ENCODE peak calls at places on chromosomes 4 and X, in six cellular contexts. T, W, I, X, C and F are unnamed samples.

GRCh38 chr4:102094474-102094873 is 250.8 kb downstream of the SLC39A8 start:
- DNase-seq in T (no peak), I (no peak), X (no peak), C (no peak), W (no peak), F (no peak)

GRCh38 chr4:54513231-54513630 is 144.5 kb upstream of the KIT start:
- DNase-seq in W (peak), T (peak), X (no peak), I (no peak), C (peak), F (no peak)

GRCh38 chrX:68829594-68830485 is 1.0 kb downstream of the EFNB1 start:
- DNase-seq in I (no peak), C (no peak), X (peak), W (peak), T (no peak), F (peak)

GRCh38 chrX:10016516-10017132 is 49.5 kb downstream of the CLDN34 start:
- DNase-seq in T (no peak), X (no peak), C (no peak), W (no peak), I (no peak), F (peak)

GRCh38 chrX:3250946-3251345 is 95.5 kb downstream of the MXRA5 start:
- DNase-seq in T (no peak), I (no peak), X (no peak), W (no peak), C (no peak), F (no peak)

GRCh38 chrX:154123241-154124219 is 20.5 kb upstream of the OPN1LW start:
- DNase-seq in X (no peak), W (no peak), C (no peak), I (peak), T (no peak), F (peak)

GRCh38 chr4:163590609-163591264 is 96.2 kb downstream of the TMA16 start:
- DNase-seq in W (peak), I (no peak), X (no peak), C (no peak), T (no peak), F (no peak)

GRCh38 chr4:40874331-40874730 is 124.6 kb downstream of the NSUN7 start:
- DNase-seq in I (no peak), W (no peak), X (no peak), T (no peak), C (no peak), F (no peak)

GRCh38 chr4:16437836-16438235 is 211.6 kb upstream of the TAPT1 start:
- DNase-seq in W (peak), I (no peak), X (no peak), T (no peak), C (no peak), F (no peak)

GRCh38 chr4:140092094-140092820 is 61.7 kb downstream of the MAML3 start:
- DNase-seq in X (peak), C (no peak), T (no peak), I (peak), W (no peak), F (peak)

GRCh38 chrX:132030264-132030663 is 7.2 kb downstream of the STK26 start:
- DNase-seq in I (no peak), C (no peak), T (no peak), W (no peak), X (no peak), F (no peak)

GRCh38 chr4:184306470-184306869 is 88.8 kb upstream of the ENPP6 start:
- DNase-seq in X (no peak), W (no peak), T (no peak), I (no peak), C (no peak), F (no peak)

GRCh38 chrX:150155396-150156048 is 207.6 kb upstream of the MAMLD1 start:
- DNase-seq in X (no peak), I (no peak), C (peak), W (peak), T (peak), F (no peak)

GRCh38 chr4:89879201-89879600 is 15.5 kb upstream of the MMRN1 start:
- DNase-seq in T (no peak), I (no peak), W (no peak), X (no peak), C (no peak), F (no peak)

GRCh38 chrX:138849521-138849920 is 138.0 kb upstream of the FGF13 start:
- DNase-seq in W (no peak), X (no peak), I (no peak), C (no peak), T (no peak), F (no peak)

GRCh38 chrX:33339219-33339618 is 127.9 kb upstream of the DMD start:
- DNase-seq in X (peak), C (no peak), I (no peak), W (peak), T (peak), F (no peak)

GRCh38 chr4:72974694-72975487 is 94.6 kb downstream of the COX18 start:
- DNase-seq in I (peak), X (no peak), C (no peak), W (no peak), T (peak), F (peak)

GRCh38 chr4:149752729-149753128 is 62.9 kb downstream of the IQCM start:
- DNase-seq in X (no peak), W (no peak), I (peak), C (no peak), T (no peak), F (no peak)

GRCh38 chr4:20445933-20446723 is 194.4 kb downstream of the SLIT2 start:
- DNase-seq in I (no peak), X (no peak), C (no peak), T (no peak), W (no peak), F (no peak)

GRCh38 chr4:47954679-47955078 is 40.3 kb upstream of the NFXL1 start:
- DNase-seq in T (no peak), C (no peak), I (no peak), X (no peak), W (no peak), F (no peak)

GRCh38 chr4:121785479-121785878 is 15.6 kb upstream of the EXOSC9 start:
- DNase-seq in X (no peak), T (no peak), W (peak), C (no peak), I (no peak), F (no peak)

GRCh38 chr4:122744229-122744628 is 11.7 kb downstream of the BBS12 start:
- DNase-seq in W (peak), C (peak), T (no peak), X (no peak), I (peak), F (peak)

GRCh38 chr4:126018274-126018673 is 703.5 kb downstream of the FAT4 start:
- DNase-seq in T (no peak), X (no peak), C (no peak), W (no peak), I (no peak), F (no peak)

GRCh38 chrX:106898462-106898861 is 4.7 kb downstream of the RIPPLY1 start:
- DNase-seq in T (peak), I (peak), X (no peak), W (peak), C (no peak), F (peak)

GRCh38 chrX:64204701-64205440 is 637 bp downstream of the AMER1 start:
- DNase-seq in T (peak), X (peak), W (peak), I (peak), C (no peak), F (peak)

GRCh38 chr4:3765271-3766206 is 646 bp upstream of the ADRA2C start:
- DNase-seq in T (peak), X (peak), I (peak), W (peak), C (peak), F (peak)

GRCh38 chr4:81346719-81347118 is 125.0 kb downstream of the RASGEF1B start:
- DNase-seq in X (no peak), W (no peak), T (no peak), I (no peak), C (no peak), F (no peak)